ENCODE peak calls at places on chromosomes 12 and 14, in seven cellular contexts. U, D, I, S, J, T and V are unnamed samples.

GRCh38 chr12:47273191-47273626 is 193.4 kb upstream of the AMIGO2 start:
- DNase-seq in I (no peak), S (no peak), T (no peak), U (no peak), D (no peak), J (no peak), V (no peak)

GRCh38 chr12:75816892-75817291 is 214.7 kb downstream of the PHLDA1 start:
- DNase-seq in D (no peak), S (no peak), I (peak; percentile 27), U (no peak), T (peak; percentile 74), J (peak; percentile 31), V (peak; percentile 70)

GRCh38 chr12:57902371-57903042 is 38.9 kb upstream of the ATP23 start:
- DNase-seq in D (no peak), T (no peak), S (no peak), J (no peak), I (peak; percentile 40), U (no peak), V (peak; percentile 5)

GRCh38 chr12:124073636-124074035 is 100.6 kb downstream of the ZNF664 start:
- DNase-seq in I (no peak), T (no peak), D (no peak), U (no peak), S (no peak), J (no peak), V (no peak)

GRCh38 chr14:85112762-85113161 is 417.2 kb upstream of the FLRT2 start:
- DNase-seq in S (no peak), U (no peak), T (no peak), J (no peak), D (no peak), I (no peak), V (no peak)

GRCh38 chr12:132211811-132212210 is 67.6 kb downstream of the NOC4L start:
- DNase-seq in U (no peak), D (no peak), J (no peak), T (no peak), S (no peak), I (no peak), V (no peak)

GRCh38 chr12:124727244-124727673 is 136.4 kb downstream of the SCARB1 start:
- DNase-seq in J (no peak), S (peak; percentile 43), U (no peak), T (peak; percentile 49), D (peak; percentile 17), I (peak; percentile 88), V (peak; percentile 98)

GRCh38 chr14:79514700-79515099 is 696.6 kb downstream of the DIO2 start:
- DNase-seq in T (peak; percentile 8), S (no peak), J (peak; percentile 8), D (no peak), I (no peak), U (no peak), V (no peak)

GRCh38 chr14:74954232-74954946 is 1.0 kb downstream of the PGF start:
- DNase-seq in J (peak; percentile 94), S (no peak), T (no peak), I (no peak), D (no peak), U (peak; percentile 55), V (no peak)

GRCh38 chr12:57874166-57875108 is 27.9 kb upstream of the CTDSP2 start:
- DNase-seq in T (no peak), I (peak; percentile 77), S (no peak), U (no peak), J (no peak), D (no peak), V (no peak)

GRCh38 chr12:97960741-97961608 is 498.4 kb downstream of the RMST start:
- DNase-seq in T (no peak), I (peak; percentile 53), D (peak; percentile 15), U (peak; percentile 61), J (peak; percentile 62), S (peak; percentile 28), V (peak; percentile 13)

GRCh38 chr12:111597731-111598636 is 1.1 kb downstream of the ATXN2 start:
- DNase-seq in D (peak; percentile 49), S (peak; percentile 60), T (no peak), I (peak; percentile 64), J (peak; percentile 88), U (peak; percentile 62), V (no peak)

GRCh38 chr14:72699852-72700257 is 194.0 kb downstream of the DPF3 start:
- DNase-seq in U (no peak), I (peak; percentile 91), J (no peak), T (peak; percentile 99), D (peak; percentile 20), S (no peak), V (peak; percentile 85)

GRCh38 chr12:100913872-100914600 is 119.5 kb downstream of the ANO4 start:
- DNase-seq in S (no peak), D (no peak), I (no peak), T (peak; percentile 72), J (no peak), U (no peak), V (no peak)

GRCh38 chr12:131912526-131913274 is 16.4 kb upstream of the PUS1 start:
- DNase-seq in J (no peak), D (no peak), I (peak; percentile 18), S (peak; percentile 56), T (peak; percentile 76), U (no peak), V (no peak)